ENCODE peak calls at places on chromosomes 12 and 14, in five cellular contexts. One of them, this sample, is unnamed.

GRCh38 chr12:130463259-130463658 is 125.6 kb downstream of the PIWIL1 start:
- DNase-seq in ovary: no peak
- DNase-seq in stomach: no peak
- DNase-seq in transverse colon: no peak
- DNase-seq in H1: no peak
- DNase-seq in this sample: no peak

GRCh38 chr14:21055473-21056117 is 2.0 kb upstream of the RNASE8 start:
- DNase-seq in ovary: no peak
- DNase-seq in stomach: no peak
- DNase-seq in transverse colon: peak; percentile 67
- DNase-seq in H1: no peak
- DNase-seq in this sample: no peak

GRCh38 chr14:64891839-64892375 is 12.2 kb upstream of the SPTB start:
- DNase-seq in ovary: no peak
- DNase-seq in stomach: no peak
- DNase-seq in transverse colon: peak; percentile 15
- DNase-seq in H1: no peak
- DNase-seq in this sample: no peak

GRCh38 chr12:92649511-92650227 is 53.1 kb upstream of the PLEKHG7 start:
- DNase-seq in ovary: peak; percentile 22
- DNase-seq in stomach: peak; percentile 46
- DNase-seq in transverse colon: peak; percentile 55
- DNase-seq in H1: peak; percentile 33
- DNase-seq in this sample: no peak

GRCh38 chr14:62629070-62629580 is 416.1 kb downstream of the KCNH5 start:
- DNase-seq in ovary: no peak
- DNase-seq in stomach: no peak
- DNase-seq in transverse colon: no peak
- DNase-seq in H1: no peak
- DNase-seq in this sample: no peak

GRCh38 chr14:69042309-69043006 is 63.4 kb upstream of the ACTN1 start:
- DNase-seq in ovary: no peak
- DNase-seq in stomach: no peak
- DNase-seq in transverse colon: no peak
- DNase-seq in H1: no peak
- DNase-seq in this sample: no peak

GRCh38 chr12:12612403-12612802 is 727 bp downstream of the CREBL2 start:
- DNase-seq in ovary: no peak
- DNase-seq in stomach: no peak
- DNase-seq in transverse colon: no peak
- DNase-seq in H1: no peak
- DNase-seq in this sample: no peak

GRCh38 chr12:9104087-9104486 is 11.6 kb downstream of the A2M start:
- DNase-seq in ovary: no peak
- DNase-seq in stomach: no peak
- DNase-seq in transverse colon: no peak
- DNase-seq in H1: no peak
- DNase-seq in this sample: no peak

GRCh38 chr14:64698899-64699298 is 5.3 kb upstream of the PLEKHG3 start:
- DNase-seq in ovary: no peak
- DNase-seq in stomach: peak; percentile 78
- DNase-seq in transverse colon: peak; percentile 80
- DNase-seq in H1: no peak
- DNase-seq in this sample: peak; percentile 54

GRCh38 chr12:46360370-46360769 is 12.2 kb downstream of the SLC38A2 start:
- DNase-seq in ovary: no peak
- DNase-seq in stomach: no peak
- DNase-seq in transverse colon: no peak
- DNase-seq in H1: no peak
- DNase-seq in this sample: no peak

GRCh38 chr12:46362895-46363581 is 9.5 kb downstream of the SLC38A2 start:
- DNase-seq in ovary: no peak
- DNase-seq in stomach: no peak
- DNase-seq in transverse colon: no peak
- DNase-seq in H1: no peak
- DNase-seq in this sample: no peak

GRCh38 chr12:46359667-46360280 is 12.8 kb downstream of the SLC38A2 start:
- DNase-seq in ovary: no peak
- DNase-seq in stomach: no peak
- DNase-seq in transverse colon: no peak
- DNase-seq in H1: no peak
- DNase-seq in this sample: no peak

GRCh38 chr12:46361667-46362034 is 10.9 kb downstream of the SLC38A2 start:
- DNase-seq in ovary: no peak
- DNase-seq in stomach: no peak
- DNase-seq in transverse colon: no peak
- DNase-seq in H1: no peak
- DNase-seq in this sample: no peak

DNA sequence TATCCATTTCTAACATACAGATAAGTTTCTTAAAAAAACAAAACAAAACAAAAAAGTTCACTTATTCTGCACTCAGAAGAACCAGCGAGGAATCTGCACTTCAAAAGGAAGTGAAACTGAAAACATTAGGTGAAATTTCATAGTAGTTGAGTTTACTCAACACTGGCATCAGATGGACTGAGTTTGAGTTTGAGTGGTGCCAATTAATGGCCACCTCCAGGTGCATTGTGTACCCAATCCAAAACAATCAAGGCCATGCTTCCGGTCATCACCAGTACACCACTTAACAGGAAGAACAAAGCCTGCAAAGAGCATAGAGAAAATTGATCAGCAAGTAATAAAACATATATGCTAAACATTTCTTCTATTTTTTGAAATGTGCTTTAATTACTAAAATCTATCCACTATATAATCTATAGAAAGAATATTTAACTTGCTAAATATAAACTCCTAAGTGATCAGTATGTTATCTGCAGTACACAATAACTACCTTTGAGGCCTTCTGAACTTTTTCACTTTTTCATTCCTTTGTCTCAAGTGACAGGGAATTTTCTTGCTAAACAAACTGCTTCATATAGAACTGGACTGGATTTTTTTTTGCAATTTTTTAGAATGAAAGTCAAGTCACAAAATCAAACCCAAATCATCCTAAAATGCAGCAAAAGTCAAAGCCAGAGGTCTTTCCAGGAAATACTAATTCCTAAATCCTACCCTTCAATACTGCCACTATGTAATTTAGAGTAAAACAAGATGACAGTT is 11.5 kb downstream of the SLC38A2 start:
- DNase-seq in ovary: no peak
- DNase-seq in stomach: no peak
- DNase-seq in transverse colon: no peak
- DNase-seq in H1: no peak
- DNase-seq in this sample: no peak
- TF ChIP-seq POLR2A in ovary: no peak
- TF ChIP-seq POLR2A in stomach: no peak
- TF ChIP-seq POLR2A in transverse colon: no peak
- TF ChIP-seq POLR2A in H1: peak; percentile 15
- TF ChIP-seq POLR2A in this sample: no peak

DNA sequence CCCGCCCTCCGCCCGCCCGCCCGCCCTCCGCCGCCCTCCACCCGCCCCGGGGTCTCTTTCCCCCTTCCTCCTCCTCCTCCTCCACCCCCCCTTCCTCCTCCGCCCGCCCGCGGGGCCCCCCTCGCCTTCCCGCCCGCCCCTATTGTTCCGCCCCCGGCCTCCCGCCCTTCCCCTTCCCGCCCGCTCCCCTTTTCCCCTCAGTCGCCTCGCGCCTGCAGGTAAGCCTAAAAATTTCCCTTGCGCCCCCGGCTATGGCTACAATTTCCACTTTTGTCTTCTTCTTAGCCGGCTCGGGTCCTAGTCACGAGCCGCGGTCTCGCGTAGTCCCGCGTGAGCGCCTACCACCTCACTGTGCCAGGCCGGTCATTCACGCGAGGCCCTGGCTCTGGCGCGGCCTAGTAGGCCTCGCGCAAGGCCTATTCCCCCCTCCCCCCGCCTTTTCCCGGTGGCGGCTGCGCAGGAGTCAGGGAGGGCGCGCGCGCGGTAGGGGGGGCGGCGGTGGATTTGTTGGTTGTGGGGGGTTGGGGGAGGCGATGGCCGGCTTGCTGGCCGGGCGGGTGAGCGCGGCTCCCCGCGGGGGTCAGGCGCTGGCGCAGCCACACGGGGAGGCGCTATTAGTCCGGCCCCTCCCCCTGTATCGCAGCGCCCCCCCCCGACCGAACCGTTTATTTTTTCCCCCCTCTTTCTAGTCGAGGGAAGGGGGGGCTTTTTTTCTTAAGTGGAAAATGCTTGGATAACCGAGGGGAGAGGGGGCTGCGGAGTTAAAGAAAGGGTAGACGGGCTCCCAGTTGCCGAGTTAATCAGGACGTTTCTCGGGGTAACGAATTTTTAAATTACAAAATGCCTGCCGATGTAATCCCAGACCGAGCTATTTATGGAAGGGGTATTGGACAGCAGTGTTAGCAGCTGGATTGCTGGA is 516 bp downstream of the PCBP2 start:
- DNase-seq in ovary: peak; percentile 93
- DNase-seq in stomach: peak; percentile 86
- DNase-seq in transverse colon: peak; percentile 85
- DNase-seq in H1: peak; percentile 53
- DNase-seq in this sample: peak; percentile 96
- TF ChIP-seq EP300 in ovary: no peak
- TF ChIP-seq EP300 in stomach: no peak
- TF ChIP-seq EP300 in transverse colon: no peak
- TF ChIP-seq EP300 in H1: no peak
- TF ChIP-seq EP300 in this sample: no peak

GRCh38 chr14:100372357-100373048 is 49.4 kb downstream of the SLC25A47 start:
- DNase-seq in ovary: no peak
- DNase-seq in stomach: no peak
- DNase-seq in transverse colon: no peak
- DNase-seq in H1: no peak
- DNase-seq in this sample: no peak
- H3K4me3 ChIP-seq in ovary: no peak overlapping the region
- H3K4me3 ChIP-seq in stomach: no peak overlapping the region
- H3K4me3 ChIP-seq in transverse colon: no peak overlapping the region
- H3K4me3 ChIP-seq in H1: no peak overlapping the region
- H3K4me3 ChIP-seq in this sample: peak overlapping the region; percentile 78

GRCh38 chr12:68075416-68075815 is 84.1 kb downstream of the IFNG start:
- DNase-seq in ovary: no peak
- DNase-seq in stomach: no peak
- DNase-seq in transverse colon: no peak
- DNase-seq in H1: no peak
- DNase-seq in this sample: no peak
- TF ChIP-seq POLR2A in ovary: no peak
- TF ChIP-seq POLR2A in stomach: no peak
- TF ChIP-seq POLR2A in transverse colon: no peak
- TF ChIP-seq POLR2A in H1: no peak
- TF ChIP-seq POLR2A in this sample: no peak

GRCh38 chr14:100566119-100566518 is 21.1 kb downstream of the BEGAIN start:
- DNase-seq in ovary: no peak
- DNase-seq in stomach: peak; percentile 70
- DNase-seq in transverse colon: peak; percentile 83
- DNase-seq in H1: no peak
- DNase-seq in this sample: no peak

GRCh38 chr14:100566586-100566985 is 20.6 kb downstream of the BEGAIN start:
- DNase-seq in ovary: no peak
- DNase-seq in stomach: no peak
- DNase-seq in transverse colon: no peak
- DNase-seq in H1: no peak
- DNase-seq in this sample: no peak

GRCh38 chr14:100567877-100568163 is 19.4 kb downstream of the BEGAIN start:
- DNase-seq in ovary: no peak
- DNase-seq in stomach: no peak
- DNase-seq in transverse colon: no peak
- DNase-seq in H1: no peak
- DNase-seq in this sample: no peak

GRCh38 chr14:100568164-100568997 is 18.8 kb downstream of the BEGAIN start:
- DNase-seq in ovary: no peak
- DNase-seq in stomach: no peak
- DNase-seq in transverse colon: no peak
- DNase-seq in H1: no peak
- DNase-seq in this sample: no peak

DNA sequence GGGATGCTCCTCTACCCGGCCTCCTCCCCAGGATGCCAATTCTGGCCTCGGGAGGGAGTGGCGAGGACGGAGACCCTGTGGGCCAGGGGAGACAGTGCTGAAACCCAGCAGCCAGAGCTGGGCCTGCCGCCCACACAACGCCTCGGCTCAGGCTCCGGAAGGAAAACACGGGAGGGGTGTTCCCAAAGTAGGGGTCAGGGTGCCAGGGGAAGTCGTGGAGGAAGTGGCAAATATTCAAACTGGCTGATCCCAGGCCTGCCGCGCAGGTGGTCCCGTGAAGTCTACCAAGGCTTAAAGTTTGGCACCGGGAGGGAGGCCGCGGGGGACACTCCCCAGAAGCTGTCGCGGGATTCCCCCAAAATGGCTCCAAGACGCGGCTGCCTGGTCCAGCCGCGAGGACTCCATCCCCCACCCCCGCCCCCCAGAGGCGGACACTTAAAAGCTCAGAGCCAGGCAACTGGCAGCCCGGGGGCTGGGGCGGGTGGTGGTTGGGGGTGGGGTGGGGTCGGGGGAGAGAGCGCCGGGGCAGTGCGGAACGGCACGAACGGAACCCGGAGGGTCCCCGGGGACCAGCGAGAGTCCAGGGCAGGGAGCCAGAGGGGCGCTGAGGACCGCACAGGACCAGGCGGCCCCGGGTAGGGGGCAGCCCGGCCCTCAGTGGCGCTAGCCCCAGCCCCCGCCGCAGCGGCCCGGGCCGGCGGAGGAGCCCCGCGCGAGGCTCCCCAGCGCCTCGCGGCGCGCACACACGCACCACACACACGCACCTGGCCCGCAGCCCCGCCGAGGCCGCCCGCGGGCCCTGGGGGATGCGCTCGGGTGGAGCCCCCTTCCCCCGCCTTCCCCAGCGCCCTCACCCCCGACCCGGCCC is 20.0 kb downstream of the BEGAIN start:
- DNase-seq in ovary: peak; percentile 48
- DNase-seq in stomach: no peak
- DNase-seq in transverse colon: no peak
- DNase-seq in H1: no peak
- DNase-seq in this sample: peak; percentile 72
- TF ChIP-seq EP300 in ovary: no peak
- TF ChIP-seq EP300 in stomach: no peak
- TF ChIP-seq EP300 in transverse colon: no peak
- TF ChIP-seq EP300 in H1: no peak
- TF ChIP-seq EP300 in this sample: no peak

DNA sequence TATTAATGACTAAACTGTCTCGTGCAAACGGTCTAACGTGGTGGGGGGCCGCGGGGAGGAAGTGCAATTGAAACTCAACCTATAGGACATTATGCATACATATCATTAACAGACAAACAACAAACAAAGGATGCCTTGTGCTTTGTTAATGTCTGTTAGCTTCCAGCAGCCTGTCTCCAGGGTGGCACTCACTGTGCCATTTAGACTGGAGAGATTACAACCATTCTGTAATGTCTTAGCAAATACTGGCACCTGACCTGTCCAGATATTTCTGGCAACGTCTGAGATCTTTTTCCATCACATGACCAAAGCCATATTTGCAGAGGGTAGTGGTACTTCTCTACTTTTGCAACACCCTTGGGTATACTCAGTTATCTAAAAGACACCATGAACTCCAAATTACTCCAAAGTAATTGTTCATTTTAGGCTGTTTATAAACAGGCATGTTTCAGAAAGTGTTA is 11.6 kb downstream of the BHLHE41 start:
- DNase-seq in ovary: no peak
- DNase-seq in stomach: no peak
- DNase-seq in transverse colon: no peak
- DNase-seq in H1: no peak
- DNase-seq in this sample: no peak
- H3K4me3 ChIP-seq in ovary: no peak overlapping the region
- H3K4me3 ChIP-seq in stomach: peak overlapping the region; percentile 43
- H3K4me3 ChIP-seq in transverse colon: no peak overlapping the region
- H3K4me3 ChIP-seq in H1: peak overlapping the region; percentile 21
- H3K4me3 ChIP-seq in this sample: peak overlapping the region; percentile 52

This sample was measured in upper lobe of left lung.